ENCODE peak calls at places on chromosomes 11 and 22, in ten cellular contexts. Y is cardiac muscle cell; R is transverse colon; C is Karpas-422; J is CD8-positive, alpha-beta memory T cell; Q is OCI-LY7; H is K562; T is lung; F is brain microvascular endothelial cell; O is naive thymus-derived CD4-positive, alpha-beta T cell. G is an unnamed sample. For H3K36me3, the result is how much of the 10 kb centered on the place peaks cover.

GRCh38 chr11:17208257-17208999 is 642 bp upstream of the PIK3C2A start:
- DNase-seq in T (peak), O (peak), J (peak), C (peak), R (peak), Y (peak), F (peak), H (no peak), Q (peak), G (peak)

GRCh38 chr11:110606415-110606814 is 105.8 kb downstream of the ARHGAP20 start:
- DNase-seq in R (no peak), Y (peak), H (no peak), J (no peak), Q (no peak), F (no peak), C (no peak), T (no peak), O (no peak), G (no peak)

GRCh38 chr11:115759622-115760527 is 255.7 kb upstream of the CADM1 start:
- DNase-seq in Y (peak), H (no peak), O (no peak), T (no peak), J (no peak), R (peak), Q (no peak), C (no peak), F (no peak), G (no peak)

GRCh38 chr11:103257360-103257759 is 148.1 kb downstream of the DYNC2H1 start:
- DNase-seq in Y (peak), T (no peak), O (no peak), H (no peak), F (peak), R (no peak), J (no peak), C (peak), Q (no peak), G (no peak)

GRCh38 chr11:88555018-88555828 is 217.7 kb upstream of the CTSC start:
- DNase-seq in J (no peak), H (no peak), Q (no peak), F (peak), R (no peak), O (no peak), T (no peak), Y (no peak), C (no peak), G (peak)

GRCh38 chr11:74255741-74256369 is 55.6 kb downstream of the P4HA3 start:
- DNase-seq in J (peak), F (peak), Q (peak), H (peak), R (peak), T (peak), Y (peak), O (peak), C (peak), G (no peak)

GRCh38 chr11:83070044-83070877 is 1.4 kb downstream of the RAB30 start:
- DNase-seq in H (peak), F (peak), C (no peak), R (no peak), O (no peak), T (peak), Q (no peak), J (no peak), Y (no peak), G (peak)

GRCh38 chr11:68076371-68077042 is 37.7 kb downstream of the TCIRG1 start:
- DNase-seq in C (no peak), F (no peak), R (no peak), T (no peak), H (peak), Q (peak), Y (peak), O (no peak), J (no peak), G (no peak)

GRCh38 chr11:16891964-16892363 is 122.2 kb downstream of the PLEKHA7 start:
- DNase-seq in F (peak), R (no peak), J (no peak), T (no peak), Q (no peak), O (no peak), C (no peak), Y (no peak), H (no peak), G (no peak)

GRCh38 chr11:43547411-43547718 is 133.2 kb upstream of the HSD17B12 start:
- DNase-seq in T (no peak), Y (no peak), Q (no peak), C (no peak), F (no peak), J (no peak), H (no peak), O (no peak), R (no peak), G (no peak)
- H3K4me3 ChIP-seq in T (no peak), Y (peak), Q (no peak), C (no peak), F (no peak), J (no peak), H (no peak), O (no peak), R (no peak), G (peak)

GRCh38 chr11:71430166-71430565 is 18.0 kb downstream of the DHCR7 start:
- DNase-seq in O (no peak), H (no peak), J (no peak), R (no peak), T (no peak), Y (no peak), Q (no peak), F (no peak), C (no peak), G (no peak)
- H3K36me3 ChIP-seq in O (under half), H (under half), J (under half), R (under half), T (under half), Y (under half), Q (under half), F (under half), C (under half), G (under half)

GRCh38 chr11:117928818-117929567 is at the start of gene TMPRSS13:
- DNase-seq in H (no peak), Q (no peak), J (no peak), T (peak), C (no peak), Y (no peak), F (no peak), O (no peak), R (peak), G (no peak)
- H3K27ac ChIP-seq in H (no peak), Q (no peak), J (no peak), T (no peak), C (no peak), Y (no peak), F (no peak), O (no peak), R (no peak), G (no peak)

GRCh38 chr11:57777969-57778317 is 16.3 kb downstream of the CTNND1 start:
- DNase-seq in R (peak), F (peak), C (no peak), Y (no peak), T (no peak), O (no peak), H (no peak), Q (no peak), J (no peak), G (no peak)

GRCh38 chr11:57776577-57776976 is 15.0 kb downstream of the CTNND1 start:
- DNase-seq in O (no peak), R (no peak), Q (no peak), J (no peak), H (no peak), T (no peak), Y (no peak), F (no peak), C (no peak), G (no peak)

GRCh38 chr11:57778318-57779037 is 16.9 kb downstream of the CTNND1 start:
- DNase-seq in F (peak), Y (peak), Q (no peak), T (peak), C (no peak), O (no peak), H (peak), J (no peak), R (peak), G (peak)

GRCh38 chr11:57775474-57775873 is 13.9 kb downstream of the CTNND1 start:
- DNase-seq in C (no peak), J (no peak), F (no peak), R (no peak), H (no peak), O (no peak), Q (no peak), T (no peak), Y (no peak), G (no peak)

GRCh38 chr11:57776101-57776511 is 14.5 kb downstream of the CTNND1 start:
- DNase-seq in O (no peak), J (no peak), T (peak), R (no peak), F (no peak), Y (peak), H (no peak), C (no peak), Q (no peak), G (no peak)
- H3K4me3 ChIP-seq in O (no peak), J (no peak), T (no peak), R (no peak), F (no peak), Y (no peak), H (no peak), C (no peak), Q (no peak), G (no peak)

GRCh38 chr11:61429691-61430582 is at the start of the genes CPSF7 and SDHAF2:
- DNase-seq in Y (peak), C (peak), Q (peak), R (peak), T (peak), O (peak), F (peak), J (peak), H (peak), G (peak)

GRCh38 chr11:61429346-61429690 is 457 bp downstream of the CPSF7 start:
- DNase-seq in R (peak), T (no peak), C (peak), F (peak), Y (peak), Q (peak), O (no peak), H (peak), J (peak), G (no peak)

GRCh38 chr11:61425367-61426131 is 4.2 kb downstream of the CPSF7 start:
- DNase-seq in C (no peak), J (no peak), F (no peak), Y (no peak), R (no peak), Q (no peak), H (no peak), O (no peak), T (no peak), G (no peak)
- H3K36me3 ChIP-seq in C (half or more), J (under half), F (half or more), Y (half or more), R (under half), Q (half or more), H (half or more), O (under half), T (under half), G (half or more)

DNA sequence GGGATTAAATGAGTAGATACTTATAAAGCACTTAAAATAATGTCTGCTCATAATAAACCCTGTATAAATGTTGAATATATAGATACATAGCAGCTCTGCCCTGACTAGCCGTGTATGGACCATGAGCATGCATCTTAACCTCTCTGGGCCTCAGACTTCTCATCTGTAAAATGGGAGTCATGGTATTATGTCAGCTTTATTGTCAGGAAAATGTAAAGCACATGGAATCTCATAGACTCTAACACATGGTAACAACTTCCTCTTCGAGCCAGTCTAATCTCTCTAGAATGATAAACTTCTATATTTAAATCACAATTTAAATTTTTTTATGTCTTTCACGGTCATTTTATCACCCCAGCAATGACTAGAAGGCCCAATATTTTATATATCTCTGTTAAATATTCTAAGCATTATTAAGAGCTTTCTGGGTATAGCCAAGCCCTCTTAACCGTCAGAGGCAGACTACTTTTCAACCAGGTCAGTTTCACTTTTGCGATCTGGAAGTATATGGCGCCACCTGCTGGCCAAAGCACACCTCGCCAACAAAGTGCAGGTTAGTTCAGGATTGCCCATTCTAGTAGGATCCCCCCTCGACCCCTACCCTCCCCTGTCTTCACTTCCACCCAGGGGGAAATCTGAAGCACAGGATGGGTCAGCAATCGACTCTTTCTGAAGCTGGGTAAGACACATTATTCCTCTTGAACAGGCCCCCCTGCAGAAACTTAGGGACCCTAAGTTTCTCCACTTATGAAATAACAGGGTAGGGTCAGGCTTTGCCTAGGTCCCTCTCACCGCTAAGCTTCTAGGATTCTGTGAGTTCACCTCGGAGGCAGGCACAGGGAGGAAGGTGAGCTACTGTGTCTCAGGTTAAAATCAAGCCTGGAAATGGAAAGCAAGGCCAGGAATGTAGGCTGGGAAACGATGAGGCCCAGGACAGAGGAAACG is 36.0 kb downstream of the KCNJ1 start:
- DNase-seq in O (peak), H (peak), Q (peak), F (peak), T (peak), R (peak), J (peak), Y (peak), C (peak), G (peak)
- H3K27ac ChIP-seq in O (peak), H (no peak), Q (peak), F (no peak), T (no peak), R (no peak), J (peak), Y (no peak), C (no peak), G (no peak)

DNA sequence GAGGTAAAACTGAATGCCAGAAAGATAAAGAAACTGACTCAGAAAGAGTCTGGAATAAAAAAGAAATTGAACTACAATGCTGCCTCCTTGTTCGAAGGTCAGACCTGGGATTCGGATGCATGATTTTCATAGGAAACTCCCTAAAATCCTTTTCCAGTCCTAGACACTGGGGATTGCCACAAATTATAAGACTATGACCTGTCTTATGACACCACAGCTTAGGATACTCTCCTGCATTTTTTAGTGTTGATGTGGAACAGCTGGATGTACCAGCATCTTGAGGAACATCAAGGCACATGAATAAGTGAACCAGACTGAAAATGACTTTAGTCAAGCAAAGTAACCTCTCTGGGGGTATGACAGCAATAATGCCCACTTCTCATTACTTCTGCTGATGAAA is 9.0 kb downstream of the KIRREL3 start:
- DNase-seq in R (no peak), C (no peak), T (no peak), Y (no peak), F (no peak), Q (no peak), H (no peak), O (no peak), J (no peak), G (no peak)
- H3K4me3 ChIP-seq in R (no peak), C (no peak), T (no peak), Y (no peak), F (no peak), Q (no peak), H (no peak), O (no peak), J (no peak), G (no peak)

GRCh38 chr22:20107951-20108756 is 7.8 kb upstream of the RANBP1 start:
- DNase-seq in Q (no peak), T (no peak), J (no peak), R (no peak), H (no peak), C (no peak), O (no peak), F (no peak), Y (no peak), G (no peak)

GRCh38 chr22:20106205-20106848 is 9.6 kb upstream of the RANBP1 start:
- DNase-seq in R (no peak), Q (no peak), F (no peak), Y (no peak), J (no peak), H (no peak), C (no peak), T (no peak), O (no peak), G (no peak)

GRCh38 chr22:20105456-20106204 is 10.3 kb upstream of the RANBP1 start:
- DNase-seq in Y (no peak), F (no peak), J (no peak), Q (no peak), T (no peak), H (no peak), O (no peak), R (no peak), C (no peak), G (no peak)

GRCh38 chr22:20107471-20107901 is 8.4 kb upstream of the RANBP1 start:
- DNase-seq in Y (no peak), R (no peak), H (no peak), J (no peak), F (no peak), T (no peak), O (no peak), C (no peak), Q (no peak), G (no peak)

DNA sequence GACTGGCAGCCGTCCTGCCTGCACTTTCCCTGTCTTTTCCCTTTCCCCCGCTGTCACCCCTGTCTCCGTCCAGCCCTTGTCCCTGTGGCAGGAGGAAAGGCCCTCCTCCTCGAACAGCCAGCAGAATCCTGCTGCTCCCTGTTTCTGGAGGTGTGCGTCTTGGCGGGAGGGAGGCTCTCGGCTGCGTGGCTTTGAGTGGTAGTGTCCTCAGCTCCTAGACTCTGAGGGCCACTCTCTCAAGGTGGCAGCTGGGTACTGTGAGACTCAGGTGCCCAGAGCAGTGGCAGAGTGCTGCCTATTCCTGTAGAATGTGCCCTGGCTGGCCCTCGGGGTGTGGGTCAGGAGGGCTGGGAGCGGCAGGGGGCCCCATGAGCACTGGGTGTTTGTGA is 9.1 kb upstream of the RANBP1 start:
- DNase-seq in C (no peak), H (no peak), Y (no peak), R (no peak), Q (no peak), F (no peak), T (no peak), J (no peak), O (no peak), G (no peak)
- H3K36me3 ChIP-seq in C (under half), H (half or more), Y (under half), R (under half), Q (half or more), F (half or more), T (half or more), J (half or more), O (under half), G (half or more)